ENCODE peak calls at places on chromosomes 7 and 10, in four cellular contexts. One of them, this sample, is unnamed.

GRCh38 chr10:121289800-121290199 is 308.4 kb downstream of the FGFR2 start:
- DNase-seq in stomach: no peak
- DNase-seq in fibroblast of mammary gland: no peak
- DNase-seq in transverse colon: no peak
- DNase-seq in this sample: no peak

GRCh38 chr10:73782749-73783085 is 869 bp downstream of the CHCHD1 start:
- DNase-seq in transverse colon: no peak
- DNase-seq in stomach: no peak
- DNase-seq in fibroblast of mammary gland: no peak
- DNase-seq in this sample: no peak

GRCh38 chr7:82741493-82741892 is 297.9 kb upstream of the CACNA2D1 start:
- DNase-seq in stomach: no peak
- DNase-seq in transverse colon: no peak
- DNase-seq in fibroblast of mammary gland: no peak
- DNase-seq in this sample: no peak

GRCh38 chr7:128422856-128423255 is 13.1 kb upstream of the IMPDH1 start:
- DNase-seq in transverse colon: no peak
- DNase-seq in fibroblast of mammary gland: no peak
- DNase-seq in stomach: no peak
- DNase-seq in this sample: no peak

GRCh38 chr10:47361293-47361692 is 13.1 kb downstream of the RBP3 start:
- DNase-seq in stomach: peak; percentile 38
- DNase-seq in fibroblast of mammary gland: peak; percentile 35
- DNase-seq in transverse colon: peak; percentile 34
- DNase-seq in this sample: no peak

GRCh38 chr7:157576415-157576814 is 239.6 kb downstream of the DNAJB6 start:
- DNase-seq in transverse colon: peak; percentile 56
- DNase-seq in stomach: no peak
- DNase-seq in fibroblast of mammary gland: no peak
- DNase-seq in this sample: no peak

GRCh38 chr10:49187950-49188761 is at the start of gene TMEM273:
- DNase-seq in transverse colon: peak; percentile 68
- DNase-seq in fibroblast of mammary gland: no peak
- DNase-seq in stomach: peak; percentile 49
- DNase-seq in this sample: no peak

GRCh38 chr10:125024496-125025234 is 82.7 kb downstream of the ZRANB1 start:
- DNase-seq in stomach: no peak
- DNase-seq in fibroblast of mammary gland: no peak
- DNase-seq in transverse colon: no peak
- DNase-seq in this sample: no peak

GRCh38 chr7:30563326-30563942 is 31.2 kb upstream of the GARS1 start:
- DNase-seq in stomach: no peak
- DNase-seq in fibroblast of mammary gland: peak; percentile 59
- DNase-seq in transverse colon: no peak
- DNase-seq in this sample: peak; percentile 38

GRCh38 chr7:18610331-18610948 is 114.9 kb downstream of the HDAC9 start:
- DNase-seq in stomach: no peak
- DNase-seq in fibroblast of mammary gland: peak; percentile 46
- DNase-seq in transverse colon: no peak
- DNase-seq in this sample: peak; percentile 36

GRCh38 chr10:32169556-32169955 is 113.3 kb upstream of the KIF5B start:
- DNase-seq in stomach: peak; percentile 47
- DNase-seq in fibroblast of mammary gland: no peak
- DNase-seq in transverse colon: no peak
- DNase-seq in this sample: no peak

GRCh38 chr10:101759354-101760247 is 16.3 kb downstream of the FGF8 start:
- DNase-seq in transverse colon: no peak
- DNase-seq in fibroblast of mammary gland: no peak
- DNase-seq in stomach: no peak
- DNase-seq in this sample: no peak

GRCh38 chr10:33258951-33259350 is 75.5 kb downstream of the NRP1 start:
- DNase-seq in stomach: no peak
- DNase-seq in transverse colon: no peak
- DNase-seq in fibroblast of mammary gland: no peak
- DNase-seq in this sample: no peak

DNA sequence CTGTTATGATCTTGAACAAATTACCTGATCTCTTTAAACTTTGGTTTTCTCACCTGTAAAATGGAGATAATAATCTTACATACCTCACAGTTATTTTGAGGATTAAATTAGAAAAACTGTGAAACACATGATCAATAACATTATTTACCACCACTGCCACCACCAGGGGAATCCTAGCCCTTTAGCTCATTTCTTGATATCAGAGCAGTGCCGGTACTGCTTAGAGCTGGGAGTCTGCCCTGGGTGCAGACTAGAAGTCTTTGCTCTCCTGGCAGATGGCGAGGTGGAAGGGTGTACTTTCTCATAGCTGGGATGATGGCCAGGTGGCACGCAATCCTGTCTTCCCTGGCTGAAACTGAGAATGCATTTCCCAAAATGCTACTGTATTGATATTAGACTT is 12.7 kb upstream of the EFCAB10 start:
- DNase-seq in stomach: no peak
- DNase-seq in transverse colon: no peak
- DNase-seq in fibroblast of mammary gland: no peak
- DNase-seq in this sample: no peak
- H3K4me3 ChIP-seq in stomach: no peak overlapping the region
- H3K4me3 ChIP-seq in transverse colon: no peak overlapping the region
- H3K4me3 ChIP-seq in fibroblast of mammary gland: no peak overlapping the region
- H3K4me3 ChIP-seq in this sample: no peak overlapping the region

GRCh38 chr7:97846945-97847344 is 25.3 kb downstream of the ASNS start:
- DNase-seq in fibroblast of mammary gland: no peak
- DNase-seq in stomach: no peak
- DNase-seq in transverse colon: no peak
- DNase-seq in this sample: no peak

GRCh38 chr7:97847791-97848190 is 24.4 kb downstream of the ASNS start:
- DNase-seq in fibroblast of mammary gland: no peak
- DNase-seq in stomach: no peak
- DNase-seq in transverse colon: no peak
- DNase-seq in this sample: no peak

GRCh38 chr7:97842772-97843345 is 29.3 kb downstream of the ASNS start:
- DNase-seq in transverse colon: no peak
- DNase-seq in stomach: no peak
- DNase-seq in fibroblast of mammary gland: no peak
- DNase-seq in this sample: no peak

GRCh38 chr7:97844036-97844435 is 28.2 kb downstream of the ASNS start:
- DNase-seq in stomach: no peak
- DNase-seq in fibroblast of mammary gland: peak; percentile 24
- DNase-seq in transverse colon: no peak
- DNase-seq in this sample: no peak

GRCh38 chr7:97845622-97846203 is 26.5 kb downstream of the ASNS start:
- DNase-seq in fibroblast of mammary gland: peak; percentile 34
- DNase-seq in stomach: no peak
- DNase-seq in transverse colon: no peak
- DNase-seq in this sample: peak; percentile 53
- TF ChIP-seq CTCF in fibroblast of mammary gland: peak; percentile 45
- TF ChIP-seq CTCF in stomach: no peak
- TF ChIP-seq CTCF in transverse colon: peak; percentile 42
- TF ChIP-seq CTCF in this sample: peak; percentile 37

DNA sequence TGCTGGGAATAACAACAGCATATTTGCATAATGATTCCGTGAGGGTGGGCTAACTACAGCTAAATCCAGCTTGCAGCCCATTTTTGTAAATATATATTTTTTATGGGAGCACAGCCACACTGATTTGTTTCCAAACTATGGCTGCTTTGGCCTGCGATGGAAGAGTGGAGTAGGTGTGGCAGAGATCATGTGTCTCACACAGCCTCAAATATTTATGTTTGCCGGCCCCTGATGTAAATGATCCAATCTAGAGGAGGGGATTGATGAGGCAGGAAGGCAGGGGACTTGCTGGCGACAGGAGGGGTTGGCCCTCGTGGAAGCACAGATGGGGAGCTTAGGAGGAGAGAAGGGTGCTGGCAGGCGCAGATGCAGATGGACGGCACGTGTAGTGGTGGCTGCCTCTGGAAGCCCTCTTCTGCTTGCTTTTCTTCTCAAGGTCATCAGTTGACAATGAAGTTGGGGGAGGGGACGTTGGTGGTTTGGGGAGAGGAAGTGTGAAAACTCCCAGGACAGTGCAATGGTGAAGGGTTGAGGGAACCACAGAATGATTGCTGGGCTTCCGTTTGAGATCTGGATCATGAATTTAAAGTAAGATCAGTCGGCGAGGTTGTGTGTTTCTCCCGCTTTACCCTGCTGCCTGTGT is 15.4 kb downstream of the COL13A1 start:
- DNase-seq in stomach: no peak
- DNase-seq in fibroblast of mammary gland: no peak
- DNase-seq in transverse colon: no peak
- DNase-seq in this sample: peak; percentile 26
- H3K4me3 ChIP-seq in stomach: no peak overlapping the region
- H3K4me3 ChIP-seq in fibroblast of mammary gland: no peak overlapping the region
- H3K4me3 ChIP-seq in transverse colon: no peak overlapping the region
- H3K4me3 ChIP-seq in this sample: no peak overlapping the region

DNA sequence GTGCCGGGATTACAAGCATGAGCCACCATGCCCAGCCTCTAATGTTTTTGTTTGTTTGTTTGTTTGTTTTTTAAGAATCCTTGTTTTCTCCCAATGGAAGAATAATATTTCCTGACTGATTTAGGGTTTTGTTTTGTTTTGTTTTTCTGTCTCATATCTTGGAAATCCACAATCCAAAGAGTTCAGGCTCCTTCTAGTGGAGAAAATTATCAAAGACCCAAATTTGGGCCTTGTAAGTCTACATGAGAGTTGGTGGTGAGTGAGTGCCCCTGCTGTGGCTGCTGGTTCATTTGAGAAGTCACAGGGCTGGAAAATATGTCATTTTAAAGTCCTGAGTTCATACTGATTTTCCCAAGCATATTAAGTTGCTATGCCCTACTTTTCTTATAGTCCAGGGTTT is 33.5 kb upstream of the KLHL7 start:
- DNase-seq in stomach: no peak
- DNase-seq in transverse colon: no peak
- DNase-seq in fibroblast of mammary gland: peak; percentile 54
- DNase-seq in this sample: no peak
- TF ChIP-seq CTCF in stomach: no peak
- TF ChIP-seq CTCF in transverse colon: no peak
- TF ChIP-seq CTCF in fibroblast of mammary gland: peak; percentile 47
- TF ChIP-seq CTCF in this sample: peak; percentile 28

GRCh38 chr7:27189560-27190283 is 4.7 kb upstream of the HOXA11 start:
- DNase-seq in transverse colon: peak; percentile 41
- DNase-seq in fibroblast of mammary gland: no peak
- DNase-seq in stomach: peak; percentile 8
- DNase-seq in this sample: peak; percentile 21

GRCh38 chr7:27188666-27189559 is 3.9 kb upstream of the HOXA11 start:
- DNase-seq in transverse colon: peak; percentile 78
- DNase-seq in stomach: peak; percentile 28
- DNase-seq in fibroblast of mammary gland: no peak
- DNase-seq in this sample: peak; percentile 82

GRCh38 chr7:27186450-27187157 is 1.6 kb upstream of the HOXA11 start:
- DNase-seq in stomach: no peak
- DNase-seq in transverse colon: no peak
- DNase-seq in fibroblast of mammary gland: no peak
- DNase-seq in this sample: no peak

GRCh38 chr7:27187158-27187701 is 2.2 kb upstream of the HOXA11 start:
- DNase-seq in fibroblast of mammary gland: no peak
- DNase-seq in transverse colon: no peak
- DNase-seq in stomach: no peak
- DNase-seq in this sample: no peak

GRCh38 chr7:27187702-27188665 is 3.0 kb upstream of the HOXA11 start:
- DNase-seq in fibroblast of mammary gland: no peak
- DNase-seq in transverse colon: peak; percentile 35
- DNase-seq in stomach: peak; percentile 20
- DNase-seq in this sample: peak; percentile 58
- H3K4me3 ChIP-seq in fibroblast of mammary gland: no peak overlapping the region
- H3K4me3 ChIP-seq in transverse colon: peak overlapping the region; percentile 68
- H3K4me3 ChIP-seq in stomach: peak overlapping the region; percentile 33
- H3K4me3 ChIP-seq in this sample: peak overlapping the region; percentile 93

GRCh38 chr7:39410582-39410981 is 155.6 kb upstream of the YAE1 start:
- DNase-seq in transverse colon: no peak
- DNase-seq in fibroblast of mammary gland: no peak
- DNase-seq in stomach: no peak
- DNase-seq in this sample: no peak

GRCh38 chr7:39414669-39415035 is 151.6 kb upstream of the YAE1 start:
- DNase-seq in fibroblast of mammary gland: no peak
- DNase-seq in stomach: no peak
- DNase-seq in transverse colon: no peak
- DNase-seq in this sample: no peak

GRCh38 chr7:39416866-39417265 is 149.3 kb upstream of the YAE1 start:
- DNase-seq in fibroblast of mammary gland: no peak
- DNase-seq in stomach: no peak
- DNase-seq in transverse colon: no peak
- DNase-seq in this sample: no peak

GRCh38 chr7:39415091-39415820 is 150.9 kb upstream of the YAE1 start:
- DNase-seq in stomach: no peak
- DNase-seq in fibroblast of mammary gland: no peak
- DNase-seq in transverse colon: no peak
- DNase-seq in this sample: no peak

GRCh38 chr7:39413866-39414668 is 152.1 kb upstream of the YAE1 start:
- DNase-seq in stomach: peak; percentile 50
- DNase-seq in fibroblast of mammary gland: peak; percentile 25
- DNase-seq in transverse colon: peak; percentile 31
- DNase-seq in this sample: peak; percentile 63
- TF ChIP-seq CTCF in stomach: no peak
- TF ChIP-seq CTCF in fibroblast of mammary gland: no peak
- TF ChIP-seq CTCF in transverse colon: no peak
- TF ChIP-seq CTCF in this sample: no peak

DNA sequence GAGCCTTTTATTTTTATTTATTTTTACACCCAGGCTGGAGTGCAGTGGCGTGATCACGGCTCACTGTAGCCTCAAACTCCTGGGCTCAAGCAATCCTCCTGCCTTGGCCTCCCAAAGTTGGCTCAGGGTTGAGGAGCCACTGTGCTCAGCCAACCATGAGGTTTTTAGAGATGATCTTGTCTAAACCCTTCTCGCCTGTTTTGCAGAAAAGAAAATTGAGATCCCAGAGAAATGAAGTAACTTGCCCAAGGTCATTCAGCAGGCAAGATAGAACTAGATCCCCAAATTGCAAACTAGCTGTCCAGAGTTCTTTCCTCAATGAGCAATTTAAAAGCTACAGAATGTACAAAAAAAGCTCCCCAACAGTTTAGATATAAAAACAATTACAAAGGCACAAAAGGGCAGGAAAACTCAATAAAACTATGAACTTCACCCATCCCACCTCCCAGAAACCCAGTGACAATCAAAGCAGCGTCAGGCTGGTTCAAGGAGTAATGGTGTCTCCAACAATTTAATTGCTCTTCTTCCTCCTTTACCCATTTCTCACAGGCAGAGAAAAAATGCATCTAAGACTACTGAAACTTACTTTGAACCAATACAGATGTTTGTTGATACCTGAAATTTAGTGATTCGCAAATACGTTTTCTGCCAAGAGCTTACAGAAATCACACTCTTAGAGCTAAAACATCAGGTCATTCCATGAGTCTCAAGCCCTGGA is 762 bp downstream of the MYOF start:
- DNase-seq in stomach: no peak
- DNase-seq in fibroblast of mammary gland: no peak
- DNase-seq in transverse colon: no peak
- DNase-seq in this sample: no peak
- H3K4me3 ChIP-seq in stomach: peak overlapping the region; percentile 60
- H3K4me3 ChIP-seq in fibroblast of mammary gland: peak overlapping the region; percentile 97
- H3K4me3 ChIP-seq in transverse colon: peak overlapping the region; percentile 70
- H3K4me3 ChIP-seq in this sample: peak overlapping the region; percentile 90